ENCODE peak calls at places on chromosomes 13 and 19, in eight cellular contexts. V, E, Z, T, S, M, C and W are unnamed samples.

GRCh38 chr19:55261671-55262126 is 2.9 kb upstream of the PPP6R1 start:
- DNase-seq in S (no peak), M (no peak), T (no peak), C (peak), E (no peak), Z (no peak), V (no peak), W (no peak)

GRCh38 chr13:51246005-51246404 is 23.8 kb downstream of the FAM124A start:
- DNase-seq in E (no peak), V (no peak), C (no peak), Z (no peak), T (no peak), M (no peak), S (no peak), W (no peak)

GRCh38 chr13:44768775-44769578 is 192.8 kb upstream of the TSC22D1 start:
- DNase-seq in C (no peak), V (peak), T (no peak), M (no peak), Z (peak), E (no peak), S (no peak), W (no peak)

GRCh38 chr13:29484796-29485195 is 110.7 kb downstream of the SLC7A1 start:
- DNase-seq in M (no peak), Z (no peak), T (no peak), V (no peak), S (no peak), C (no peak), E (no peak), W (no peak)

GRCh38 chr13:30932481-30933333 is at the start of gene TEX26:
- DNase-seq in E (no peak), S (no peak), M (no peak), V (no peak), C (peak), Z (no peak), T (peak), W (no peak)

GRCh38 chr13:69597088-69597487 is 510.5 kb upstream of the ATXN8OS start:
- DNase-seq in V (no peak), C (no peak), T (no peak), M (no peak), S (no peak), Z (no peak), E (no peak), W (no peak)

GRCh38 chr19:3671680-3672574 is 28.3 kb downstream of the PIP5K1C start:
- DNase-seq in E (peak), V (peak), S (no peak), C (no peak), M (no peak), T (no peak), Z (no peak), W (no peak)

GRCh38 chr13:80599765-80600164 is 258.8 kb upstream of the SPRY2 start:
- DNase-seq in M (no peak), V (peak), Z (no peak), C (no peak), S (no peak), E (no peak), T (no peak), W (no peak)

GRCh38 chr13:48596128-48596429 is 57.6 kb upstream of the CYSLTR2 start:
- DNase-seq in Z (no peak), E (no peak), T (no peak), S (no peak), M (no peak), V (no peak), C (no peak), W (peak)

GRCh38 chr19:12578641-12579040 is 27.4 kb upstream of the ZNF564 start:
- DNase-seq in C (no peak), E (no peak), V (no peak), Z (no peak), T (no peak), M (no peak), S (no peak), W (no peak)

GRCh38 chr19:44725684-44726083 is 22.8 kb upstream of the BCL3 start:
- DNase-seq in Z (no peak), T (no peak), E (no peak), V (no peak), C (no peak), S (no peak), M (peak), W (no peak)

GRCh38 chr19:51301266-51301665 is 10.2 kb upstream of the IGLON5 start:
- DNase-seq in S (no peak), E (no peak), C (no peak), Z (no peak), M (no peak), T (no peak), V (no peak), W (no peak)

GRCh38 chr19:15623711-15624318 is 8.8 kb downstream of the CYP4F8 start:
- DNase-seq in S (no peak), T (no peak), M (no peak), Z (no peak), V (no peak), C (peak), E (no peak), W (no peak)

GRCh38 chr19:14471436-14472187 is 3.5 kb downstream of the PTGER1 start:
- DNase-seq in S (no peak), C (no peak), M (no peak), V (no peak), E (no peak), Z (no peak), T (no peak), W (no peak)

GRCh38 chr19:34459614-34460013 is 21.9 kb upstream of the WTIP start:
- DNase-seq in V (no peak), C (no peak), S (no peak), Z (no peak), M (no peak), T (no peak), E (no peak), W (peak)

GRCh38 chr19:7418575-7418974 is 69.8 kb downstream of the ARHGEF18 start:
- DNase-seq in T (no peak), M (no peak), E (no peak), S (no peak), C (no peak), V (no peak), Z (no peak), W (no peak)

GRCh38 chr19:42589792-42590191 is 4.9 kb downstream of the CEACAM8 start:
- DNase-seq in E (no peak), C (no peak), M (no peak), Z (no peak), V (no peak), T (no peak), S (no peak), W (no peak)

GRCh38 chr19:4713384-4713951 is 10.2 kb downstream of the DPP9 start:
- DNase-seq in T (peak), E (peak), V (peak), M (peak), S (no peak), C (no peak), Z (peak), W (peak)

GRCh38 chr19:41325640-41325946 is 15.6 kb downstream of the CCDC97 start:
- DNase-seq in V (no peak), E (no peak), T (no peak), C (no peak), M (no peak), Z (no peak), S (no peak), W (no peak)
- H3K4me3 ChIP-seq in V (no peak), E (peak), T (peak), C (no peak), M (no peak), Z (no peak), S (no peak), W (peak)

GRCh38 chr19:35713904-35714440 is 3.8 kb upstream of the KMT2B start:
- DNase-seq in T (no peak), E (no peak), M (no peak), Z (no peak), C (no peak), V (no peak), S (no peak), W (no peak)
- H3K4me3 ChIP-seq in T (no peak), E (no peak), M (no peak), Z (no peak), C (no peak), V (no peak), S (no peak), W (no peak)

GRCh38 chr19:49069026-49069425 is 3.5 kb downstream of the KCNA7 start:
- DNase-seq in V (peak), S (no peak), M (no peak), Z (no peak), E (no peak), T (no peak), C (no peak), W (no peak)
- H3K4me3 ChIP-seq in V (no peak), S (no peak), M (no peak), Z (no peak), E (no peak), T (no peak), C (no peak), W (no peak)

GRCh38 chr19:47714339-47714738 is 1.1 kb downstream of the EHD2 start:
- DNase-seq in T (no peak), V (no peak), C (peak), Z (no peak), S (no peak), M (no peak), E (no peak), W (no peak)

GRCh38 chr19:47720669-47721068 is 7.4 kb downstream of the EHD2 start:
- DNase-seq in E (no peak), V (no peak), T (no peak), C (no peak), S (no peak), M (no peak), Z (no peak), W (no peak)

GRCh38 chr19:47713046-47714021 is at the start of gene EHD2:
- DNase-seq in S (no peak), E (peak), C (peak), V (peak), T (peak), Z (no peak), M (peak), W (peak)

GRCh38 chr19:47716270-47716937 is 3.2 kb downstream of the EHD2 start:
- DNase-seq in T (no peak), V (no peak), S (no peak), E (no peak), M (no peak), Z (no peak), C (no peak), W (no peak)

DNA sequence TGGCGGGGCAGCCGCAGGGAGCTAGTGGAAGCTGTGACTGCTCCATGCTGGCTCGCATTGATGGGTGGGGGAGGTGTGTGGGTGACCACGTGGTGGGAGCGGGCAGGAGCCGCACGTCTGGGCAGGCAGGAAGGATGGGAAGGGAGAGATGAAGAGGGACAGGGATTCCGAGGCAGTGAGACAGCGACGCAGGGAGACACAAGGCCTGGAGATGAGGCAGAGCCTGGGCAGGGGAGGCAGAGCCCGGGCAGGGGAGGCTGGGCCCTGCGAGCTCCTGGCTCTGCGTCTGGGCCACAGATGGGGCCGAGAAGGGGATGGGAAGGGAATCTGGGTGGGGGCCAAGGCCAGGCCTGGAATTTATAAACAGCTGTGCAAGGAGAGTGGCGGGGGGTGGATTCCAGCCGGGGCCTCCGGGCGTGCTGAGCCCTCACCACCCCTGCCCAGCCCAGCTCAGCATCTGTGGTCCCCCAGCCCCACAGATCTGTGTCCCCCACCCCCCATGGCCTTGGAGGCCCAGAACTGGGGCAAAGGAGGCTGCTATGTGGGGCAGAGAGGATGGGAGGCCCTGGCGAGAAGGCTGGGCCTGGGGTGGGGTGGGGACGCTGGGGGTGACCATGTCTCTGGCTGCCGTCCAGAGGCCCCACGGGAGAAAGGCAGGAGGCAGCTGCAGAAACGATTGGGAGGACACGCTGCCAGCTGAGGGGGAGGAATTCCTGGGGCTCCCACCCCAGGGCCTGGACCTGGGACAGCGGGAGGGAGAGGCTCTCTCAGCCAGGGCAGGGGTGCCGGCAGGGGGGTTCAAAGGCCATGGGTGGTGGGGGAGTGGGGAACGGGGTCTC is 6.0 kb downstream of the EHD2 start:
- DNase-seq in M (peak), V (peak), T (peak), E (peak), Z (peak), C (no peak), S (peak), W (peak)
- H3K4me3 ChIP-seq in M (no peak), V (peak), T (peak), E (peak), Z (peak), C (no peak), S (peak), W (no peak)

DNA sequence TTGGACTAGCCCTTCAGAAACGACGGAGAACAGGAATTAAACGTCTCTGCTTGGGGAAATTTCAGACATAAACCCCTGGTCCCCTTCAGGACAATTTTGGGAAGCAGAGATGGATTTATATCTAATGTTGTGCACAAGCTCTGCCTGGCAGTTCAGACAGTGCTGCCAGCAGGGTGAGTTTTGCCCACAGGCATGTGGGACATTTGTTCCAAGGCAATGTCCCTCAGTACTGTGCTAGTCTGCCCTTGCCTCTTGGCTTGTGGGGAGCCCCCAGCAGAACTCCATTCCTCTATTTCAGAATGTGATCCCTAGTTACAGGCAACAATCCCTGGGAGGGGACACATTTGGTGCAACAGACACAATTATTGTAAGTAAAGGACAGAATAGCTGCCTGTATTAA is 76.5 kb upstream of the GPR12 start:
- DNase-seq in M (no peak), V (no peak), Z (no peak), T (no peak), E (no peak), C (no peak), S (no peak), W (no peak)
- H3K4me3 ChIP-seq in M (no peak), V (no peak), Z (no peak), T (no peak), E (no peak), C (no peak), S (no peak), W (no peak)

GRCh38 chr19:47723573-47723923 is 10.3 kb downstream of the EHD2 start:
- DNase-seq in M (no peak), C (peak), T (peak), E (peak), Z (peak), V (peak), S (peak), W (peak)
- H3K4me3 ChIP-seq in M (no peak), C (no peak), T (peak), E (peak), Z (no peak), V (no peak), S (no peak), W (no peak)

GRCh38 chr13:41588899-41589298 is 131.5 kb downstream of the RGCC start:
- DNase-seq in M (no peak), V (peak), T (no peak), E (no peak), S (no peak), Z (peak), C (peak), W (no peak)

GRCh38 chr13:41587490-41587889 is 130.1 kb downstream of the RGCC start:
- DNase-seq in Z (no peak), E (no peak), C (peak), S (no peak), V (no peak), M (no peak), T (no peak), W (no peak)

GRCh38 chr13:41589434-41589833 is 132.1 kb downstream of the RGCC start:
- DNase-seq in Z (no peak), C (no peak), V (no peak), T (no peak), M (no peak), S (no peak), E (no peak), W (no peak)

GRCh38 chr13:41590122-41590521 is 132.8 kb downstream of the RGCC start:
- DNase-seq in E (no peak), C (no peak), V (no peak), M (no peak), Z (no peak), S (no peak), T (no peak), W (no peak)

GRCh38 chr13:41590643-41591042 is 133.3 kb downstream of the RGCC start:
- DNase-seq in V (no peak), S (no peak), T (no peak), E (no peak), M (no peak), C (no peak), Z (no peak), W (no peak)
- H3K4me3 ChIP-seq in V (no peak), S (no peak), T (no peak), E (no peak), M (no peak), C (no peak), Z (no peak), W (no peak)

GRCh38 chr13:52650731-52651130 is 1.9 kb upstream of the SUGT1 start:
- DNase-seq in S (no peak), M (no peak), E (no peak), C (no peak), Z (no peak), T (no peak), V (no peak), W (no peak)
- H3K4me3 ChIP-seq in S (peak), M (no peak), E (peak), C (no peak), Z (peak), T (peak), V (peak), W (no peak)